ENCODE peak calls at places on chromosomes 6 and 20, in nine cellular contexts. K is GM06990; M is activated T-helper 9 cell treated with anti-CD3 and anti-CD28 coated beads, Interleukin-2, amount 50 U/mL, for 16 hours; L is GM03348; Y is CD8-positive, alpha-beta memory T cell; C is SK-N-SH; D is RWPE1; O is non-pigmented ciliary epithelial cell; Z is GM04503. N is an unnamed sample.

GRCh38 chr6:41939848-41940758 is 1.5 kb downstream of the CCND3 start:
- DNase-seq in K (no peak), M (no peak), L (peak), Y (no peak), C (no peak), D (no peak), O (no peak), Z (no peak), N (no peak)

GRCh38 chr6:2478200-2478599 is 232.8 kb upstream of the GMDS start:
- DNase-seq in K (no peak), M (no peak), L (peak), Y (no peak), C (no peak), D (no peak), O (peak), Z (peak), N (no peak)

GRCh38 chr6:166507380-166507779 is 79.1 kb downstream of the RAMACL start:
- DNase-seq in K (no peak), M (no peak), L (no peak), Y (no peak), C (no peak), D (no peak), O (no peak), Z (no peak), N (no peak)

GRCh38 chr6:40809627-40810026 is 222.5 kb upstream of the LRFN2 start:
- DNase-seq in K (no peak), M (no peak), L (no peak), Y (no peak), C (no peak), D (no peak), O (no peak), Z (no peak), N (no peak)

GRCh38 chr6:166898910-166899309 is 57.4 kb downstream of the RNASET2 start:
- DNase-seq in K (no peak), M (no peak), L (no peak), Y (no peak), C (no peak), D (no peak), O (no peak), Z (no peak), N (no peak)

GRCh38 chr6:158646023-158646888 is 1.7 kb upstream of the DYNLT1 start:
- DNase-seq in K (no peak), M (no peak), L (no peak), Y (no peak), C (no peak), D (peak), O (no peak), Z (no peak), N (no peak)

GRCh38 chr6:37838209-37838921 is 18.8 kb downstream of the ZFAND3 start:
- DNase-seq in K (no peak), M (no peak), L (peak), Y (no peak), C (no peak), D (no peak), O (no peak), Z (peak), N (no peak)

GRCh38 chr6:164113637-164114036 is 699.1 kb downstream of the QKI start:
- DNase-seq in K (no peak), M (no peak), L (no peak), Y (no peak), C (no peak), D (no peak), O (no peak), Z (no peak), N (no peak)

GRCh38 chr6:47651505-47651944 is 46.9 kb upstream of the ADGRF4 start:
- DNase-seq in K (no peak), M (no peak), L (peak), Y (no peak), C (no peak), D (peak), O (peak), Z (no peak), N (no peak)

GRCh38 chr6:118562959-118563358 is 14.9 kb downstream of the PLN start:
- DNase-seq in K (no peak), M (no peak), L (peak), Y (no peak), C (no peak), D (no peak), O (no peak), Z (peak), N (peak)

GRCh38 chr20:61829526-61829925 is 236.2 kb downstream of the TAF4 start:
- DNase-seq in K (no peak), M (no peak), L (no peak), Y (no peak), C (no peak), D (no peak), O (no peak), Z (no peak), N (no peak)

GRCh38 chr6:30981942-30982772 is 1.4 kb upstream of the MUC21 start:
- DNase-seq in K (no peak), M (no peak), L (peak), Y (no peak), C (no peak), D (no peak), O (peak), Z (peak), N (peak)

GRCh38 chr6:6736753-6737654 is 148.5 kb downstream of the LY86 start:
- DNase-seq in K (no peak), M (no peak), L (peak), Y (no peak), C (peak), D (no peak), O (no peak), Z (peak), N (peak)

GRCh38 chr6:110221738-110222137 is 41.5 kb downstream of the CDC40 start:
- DNase-seq in K (no peak), M (no peak), L (peak), Y (no peak), C (no peak), D (no peak), O (no peak), Z (no peak), N (no peak)

GRCh38 chr6:11212625-11213024 is 19.8 kb downstream of the NEDD9 start:
- DNase-seq in K (no peak), M (no peak), L (peak), Y (no peak), C (no peak), D (peak), O (peak), Z (peak), N (peak)

N was measured in GM04504.